ENCODE peak calls at places on chromosomes 11 and 22, in four cellular contexts. O, E, I and W are unnamed samples.

GRCh38 chr22:38346506-38346905 is 29.3 kb upstream of the CSNK1E start:
- DNase-seq in O (no peak), E (no peak), I (no peak), W (no peak)

GRCh38 chr22:24845036-24845918 is 39.3 kb downstream of the SGSM1 start:
- DNase-seq in I (no peak), E (no peak), O (no peak), W (no peak)

GRCh38 chr11:2921742-2922493 is 7.3 kb downstream of the PHLDA2 start:
- DNase-seq in I (no peak), E (no peak), O (no peak), W (no peak)

GRCh38 chr11:129458278-129458677 is 82.6 kb downstream of the BARX2 start:
- DNase-seq in I (no peak), O (peak), E (no peak), W (no peak)

GRCh38 chr11:60951611-60951908 is 416 bp downstream of the SLC15A3 start:
- DNase-seq in E (peak), I (no peak), O (no peak), W (no peak)

GRCh38 chr11:57343825-57344224 is 5.7 kb downstream of the P2RX3 start:
- DNase-seq in O (no peak), E (no peak), I (no peak), W (no peak)

GRCh38 chr11:69431136-69431535 is 50.3 kb upstream of the LINC01488 start:
- DNase-seq in E (no peak), I (no peak), O (no peak), W (no peak)

GRCh38 chr11:67558084-67558772 is 25.4 kb upstream of the GSTP1 start:
- DNase-seq in E (no peak), I (no peak), O (no peak), W (no peak)

GRCh38 chr11:18769802-18770456 is 21.7 kb downstream of the PTPN5 start:
- DNase-seq in I (peak), O (no peak), E (peak), W (no peak)

GRCh38 chr11:117096140-117096972 is 1.9 kb downstream of the SIK3 start:
- DNase-seq in E (peak), O (no peak), I (peak), W (peak)

GRCh38 chr11:34147581-34147980 is 42.2 kb downstream of the NAT10 start:
- DNase-seq in O (no peak), I (no peak), E (no peak), W (no peak)

GRCh38 chr11:74057251-74058151 is 48.6 kb upstream of the UCP3 start:
- DNase-seq in I (no peak), E (no peak), O (peak), W (peak)

GRCh38 chr11:46223252-46223513 is 54.3 kb upstream of the CREB3L1 start:
- DNase-seq in I (no peak), O (no peak), E (no peak), W (no peak)

GRCh38 chr11:126153999-126154398 is 57.5 kb downstream of the RPUSD4 start:
- DNase-seq in O (no peak), E (no peak), I (peak), W (peak)

GRCh38 chr22:44804327-44804726 is 52.0 kb downstream of the ARHGAP8 start:
- DNase-seq in O (no peak), I (no peak), E (no peak), W (no peak)

GRCh38 chr11:16536513-16536912 is 180.2 kb upstream of the SOX6 start:
- DNase-seq in O (no peak), E (no peak), I (no peak), W (no peak)

GRCh38 chr11:74265256-74265655 is 46.2 kb downstream of the P4HA3 start:
- DNase-seq in I (no peak), O (no peak), E (peak), W (no peak)

GRCh38 chr11:122248130-122248529 is 132.1 kb upstream of the BLID start:
- DNase-seq in I (no peak), O (no peak), E (no peak), W (no peak)

GRCh38 chr11:106249857-106250256 is 172.4 kb downstream of the AASDHPPT start:
- DNase-seq in E (peak), O (no peak), I (peak), W (no peak)

GRCh38 chr11:115008774-115009173 is 330.4 kb downstream of the NXPE2 start:
- DNase-seq in E (peak), O (no peak), I (no peak), W (no peak)

GRCh38 chr11:15075162-15075526 is 1.8 kb downstream of the CALCB start:
- DNase-seq in I (no peak), E (no peak), O (no peak), W (no peak)

GRCh38 chr11:15073361-15074205 is at the start of gene CALCB:
- DNase-seq in E (peak), I (peak), O (peak), W (peak)

GRCh38 chr11:15071556-15072255 is 1.7 kb upstream of the CALCB start:
- DNase-seq in I (no peak), E (no peak), O (no peak), W (no peak)

GRCh38 chr11:15072551-15073143 is 746 bp upstream of the CALCB start:
- DNase-seq in I (no peak), E (no peak), O (no peak), W (no peak)

DNA sequence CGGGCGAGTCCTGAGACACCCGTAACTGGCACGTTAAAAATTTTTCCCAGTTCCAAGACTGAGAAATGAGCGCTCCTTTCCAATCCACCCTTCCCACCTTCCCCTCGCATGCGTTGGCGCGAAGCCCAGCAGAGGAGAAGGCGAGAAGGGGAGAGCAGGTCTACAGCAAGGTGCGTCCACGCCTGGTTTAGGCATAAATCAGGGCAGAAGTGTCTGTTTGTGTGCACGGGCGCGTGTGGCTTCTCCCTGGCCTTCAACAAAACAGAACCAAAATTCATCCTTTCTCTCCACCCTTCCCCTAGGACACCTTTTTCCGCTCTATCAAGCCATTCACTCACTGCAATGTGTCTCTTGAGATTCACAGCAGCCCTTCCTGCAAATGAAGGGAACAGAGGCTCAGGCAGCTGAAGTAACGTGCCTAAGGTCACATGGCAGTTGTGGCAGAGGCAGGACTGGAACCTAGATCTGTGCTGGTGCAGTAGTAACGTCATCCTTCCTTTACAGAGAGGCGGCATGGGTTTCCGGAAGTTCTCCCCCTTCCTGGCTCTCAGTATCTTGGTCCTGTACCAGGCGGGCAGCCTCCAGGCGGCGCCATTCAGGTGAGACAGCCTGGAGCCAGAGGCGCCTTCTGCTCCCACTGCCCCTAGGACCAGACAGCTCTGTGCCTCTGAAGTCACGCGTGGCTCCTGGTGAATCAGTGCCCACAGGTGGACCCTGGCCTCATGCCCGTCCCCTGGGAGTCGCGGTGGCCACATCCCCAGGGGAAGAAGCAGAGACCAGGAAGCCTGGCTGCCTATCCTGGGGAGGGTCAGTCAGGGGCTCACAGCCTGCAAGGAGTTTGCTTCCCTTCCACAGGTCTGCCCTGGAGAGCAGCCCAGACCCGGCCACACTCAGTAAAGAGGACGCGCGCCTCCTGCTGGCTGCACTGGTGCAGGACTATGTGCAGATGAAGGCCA is 1.1 kb downstream of the CALCB start:
- DNase-seq in O (peak), E (peak), I (peak), W (peak)
- TF ChIP-seq EZH2 in O (peak), E (peak), I (no peak), W (no peak)

DNA sequence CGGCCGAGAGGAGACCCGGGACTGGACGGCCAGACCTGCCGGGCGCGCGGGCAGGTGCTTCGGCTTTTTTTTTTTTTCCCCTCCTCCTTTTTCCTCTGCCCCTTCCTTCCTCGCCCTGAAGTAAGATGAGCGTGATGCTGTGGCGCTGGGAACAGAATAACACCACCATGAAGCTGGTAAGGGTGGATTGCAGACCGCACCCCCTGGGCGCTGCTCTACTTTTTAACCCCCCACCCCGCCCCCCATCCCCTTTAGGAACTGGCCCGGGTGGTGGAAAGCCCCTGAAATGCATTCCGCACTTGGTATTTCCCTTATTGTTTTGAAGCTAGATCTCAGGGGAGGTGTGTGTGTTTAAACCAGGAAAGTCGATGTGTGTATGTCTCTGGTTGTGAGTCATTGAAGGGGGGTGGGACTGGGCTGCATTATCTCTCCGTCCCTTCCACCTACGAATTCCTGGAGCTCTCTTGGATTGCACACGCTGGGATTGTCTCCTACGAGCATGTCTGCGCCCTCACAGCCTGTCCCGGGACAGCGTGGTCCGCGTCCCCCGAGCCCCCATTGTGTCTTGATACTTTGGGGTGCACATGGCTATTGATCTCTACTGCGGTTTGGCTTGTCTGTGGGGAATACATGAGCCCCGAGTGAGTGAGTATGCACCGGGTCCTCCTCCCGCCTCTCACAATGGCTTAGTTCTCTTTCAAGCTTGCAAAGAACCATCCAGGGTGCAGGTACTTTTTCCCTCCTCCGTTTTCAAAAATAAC is 64.9 kb downstream of the NAV2 start:
- DNase-seq in E (peak), I (peak), O (peak), W (no peak)
- TF ChIP-seq EZH2 in E (no peak), I (no peak), O (no peak), W (peak)

GRCh38 chr22:35456757-35457156 is 56.8 kb downstream of the MCM5 start:
- DNase-seq in O (no peak), E (no peak), I (no peak), W (no peak)

GRCh38 chr22:35452351-35452781 is 52.4 kb downstream of the MCM5 start:
- DNase-seq in I (no peak), E (no peak), O (no peak), W (no peak)

GRCh38 chr22:35452810-35453743 is 53.1 kb downstream of the MCM5 start:
- DNase-seq in I (no peak), E (no peak), O (no peak), W (no peak)

GRCh38 chr22:35455529-35455928 is 55.6 kb downstream of the MCM5 start:
- DNase-seq in E (no peak), O (no peak), I (no peak), W (no peak)

GRCh38 chr22:35454416-35455054 is 54.6 kb downstream of the MCM5 start:
- DNase-seq in E (no peak), O (no peak), I (no peak), W (peak)
- TF ChIP-seq EZH2 in E (no peak), O (no peak), I (no peak), W (no peak)

GRCh38 chr11:47595029-47595428 is 818 bp upstream of the C1QTNF4 start:
- DNase-seq in O (no peak), I (no peak), E (no peak), W (no peak)

GRCh38 chr11:47592970-47593369 is 1.2 kb downstream of the C1QTNF4 start:
- DNase-seq in O (no peak), I (no peak), E (no peak), W (no peak)

GRCh38 chr11:47595967-47596366 is 1.8 kb upstream of the C1QTNF4 start:
- DNase-seq in I (no peak), O (no peak), E (no peak), W (no peak)

GRCh38 chr11:47593492-47593933 is 698 bp downstream of the C1QTNF4 start:
- DNase-seq in O (no peak), E (no peak), I (no peak), W (no peak)

GRCh38 chr11:47593934-47594855 is at the start of gene C1QTNF4:
- DNase-seq in O (no peak), E (peak), I (no peak), W (no peak)
- TF ChIP-seq EZH2 in O (no peak), E (peak), I (peak), W (peak)

DNA sequence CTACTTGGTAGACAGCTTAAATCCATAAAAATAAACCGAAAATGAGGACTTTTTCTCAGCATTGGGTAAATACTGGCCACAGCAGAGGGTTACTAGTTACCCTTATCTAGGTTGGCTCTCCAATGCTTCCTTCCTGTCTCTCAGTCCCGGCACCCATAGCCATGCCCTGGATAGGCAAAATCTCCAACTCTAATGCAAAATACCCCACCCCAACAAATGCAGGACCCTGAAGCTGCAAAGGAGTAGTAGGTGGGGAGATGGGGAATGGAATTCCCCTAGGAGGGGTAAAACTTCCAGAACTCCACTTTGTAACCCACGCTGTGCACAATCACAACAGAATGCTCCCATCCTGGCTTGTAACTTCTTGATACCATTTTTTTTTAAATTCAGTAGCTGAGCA is 2.9 kb downstream of the PAX6 start:
- DNase-seq in O (no peak), E (peak), I (no peak), W (no peak)
- TF ChIP-seq EZH2 in O (peak), E (peak), I (no peak), W (no peak)

DNA sequence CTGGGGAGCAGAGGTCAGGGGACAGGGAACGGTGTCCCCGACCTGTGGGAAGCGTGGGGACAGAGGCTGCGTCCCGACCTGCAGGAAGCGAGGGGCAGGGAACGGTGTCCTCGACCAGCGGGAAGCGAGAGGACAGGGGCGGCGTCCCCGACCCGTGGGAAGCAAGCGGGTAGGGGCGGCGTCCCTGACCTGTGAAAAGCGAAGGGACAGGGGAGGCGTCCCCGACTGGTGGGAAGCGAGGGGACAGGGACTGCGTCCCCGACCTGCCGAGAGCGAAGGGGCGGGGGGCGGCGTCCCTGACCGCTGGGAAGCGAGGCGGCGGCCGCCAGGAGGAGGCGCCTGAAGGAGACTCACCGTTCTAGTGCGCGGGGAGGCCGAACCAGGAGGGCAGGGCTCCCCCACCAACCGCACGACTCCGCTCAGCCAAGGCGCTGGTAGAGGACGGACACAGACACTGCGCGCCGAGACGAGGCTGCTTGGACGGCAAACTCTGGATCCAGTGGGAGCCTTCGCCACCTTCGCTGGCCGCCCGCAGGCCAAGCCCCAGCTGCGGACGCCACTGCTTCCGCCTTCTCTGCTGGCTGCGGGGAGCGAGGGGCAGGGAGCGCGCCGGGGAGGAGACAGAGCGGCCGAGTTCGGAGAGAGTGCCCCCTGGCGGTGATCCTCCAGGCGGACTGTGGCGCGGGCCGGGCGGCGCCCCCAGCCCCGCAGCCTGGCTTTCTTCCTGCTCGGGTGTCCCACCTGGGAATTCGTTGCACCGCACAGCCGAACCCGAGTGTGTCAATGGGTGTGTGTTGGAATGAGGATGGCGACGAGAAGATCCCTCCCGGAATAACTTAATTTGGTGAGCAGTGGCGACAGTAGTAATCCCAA is at the start of gene TRAF6:
- DNase-seq in E (peak), O (peak), I (peak), W (peak)
- TF ChIP-seq EZH2 in E (no peak), O (no peak), I (no peak), W (no peak)

DNA sequence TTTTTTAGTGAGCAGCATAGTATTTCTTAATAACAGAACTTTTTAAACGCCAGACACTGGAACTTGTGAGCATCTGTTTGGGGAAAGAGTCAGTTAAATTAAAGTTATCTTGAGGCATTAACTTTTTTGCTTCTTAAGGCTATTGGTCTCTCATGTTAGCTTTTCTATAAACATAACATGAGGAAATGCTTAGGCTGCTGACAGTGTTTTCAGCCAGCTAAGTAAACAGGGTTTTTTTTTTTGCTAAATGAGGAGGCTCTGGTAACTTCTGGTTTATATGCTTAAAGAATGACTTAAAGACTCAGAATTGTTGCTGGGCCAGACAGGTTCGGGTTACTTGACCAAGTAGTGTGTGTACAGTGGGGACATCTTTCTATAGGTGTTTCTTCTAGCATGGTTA is 95.8 kb upstream of the ALKBH3 start:
- DNase-seq in O (no peak), I (no peak), E (no peak), W (no peak)
- TF ChIP-seq EZH2 in O (no peak), I (no peak), E (no peak), W (no peak)